ENCODE peak calls at places on chromosomes 13 and 19, in four cellular contexts. One of them, this sample, is unnamed.

GRCh38 chr19:55641376-55642152 is 762 bp downstream of the ZNF580 start:
- DNase-seq in BJ: no peak
- DNase-seq in stimulated activated CD4-positive, alpha-beta T cell treated with anti-CD3 and anti-CD28 coated beads, Interleukin-4, amount 100 ng/mL, for 1 hour: no peak
- DNase-seq in SK-N-DZ: no peak
- DNase-seq in this sample: no peak

GRCh38 chr13:33272531-33273124 is 12.9 kb downstream of the STARD13 start:
- DNase-seq in BJ: no peak
- DNase-seq in stimulated activated CD4-positive, alpha-beta T cell treated with anti-CD3 and anti-CD28 coated beads, Interleukin-4, amount 100 ng/mL, for 1 hour: no peak
- DNase-seq in SK-N-DZ: no peak
- DNase-seq in this sample: no peak

GRCh38 chr13:107587681-107588080 is 627.7 kb downstream of the LIG4 start:
- DNase-seq in BJ: no peak
- DNase-seq in stimulated activated CD4-positive, alpha-beta T cell treated with anti-CD3 and anti-CD28 coated beads, Interleukin-4, amount 100 ng/mL, for 1 hour: no peak
- DNase-seq in SK-N-DZ: no peak
- DNase-seq in this sample: no peak

GRCh38 chr19:7706662-7707454 is 4.9 kb upstream of the FCER2 start:
- DNase-seq in BJ: no peak
- DNase-seq in stimulated activated CD4-positive, alpha-beta T cell treated with anti-CD3 and anti-CD28 coated beads, Interleukin-4, amount 100 ng/mL, for 1 hour: no peak
- DNase-seq in SK-N-DZ: no peak
- DNase-seq in this sample: no peak

GRCh38 chr13:113126265-113127150 is 3.9 kb downstream of the F10 start:
- DNase-seq in BJ: no peak
- DNase-seq in stimulated activated CD4-positive, alpha-beta T cell treated with anti-CD3 and anti-CD28 coated beads, Interleukin-4, amount 100 ng/mL, for 1 hour: no peak
- DNase-seq in SK-N-DZ: no peak
- DNase-seq in this sample: no peak

GRCh38 chr19:33715462-33715861 is 81.2 kb upstream of the KCTD15 start:
- DNase-seq in BJ: no peak
- DNase-seq in stimulated activated CD4-positive, alpha-beta T cell treated with anti-CD3 and anti-CD28 coated beads, Interleukin-4, amount 100 ng/mL, for 1 hour: no peak
- DNase-seq in SK-N-DZ: no peak
- DNase-seq in this sample: no peak

GRCh38 chr19:53272044-53272443 is 4.5 kb upstream of the VN1R4 start:
- DNase-seq in BJ: no peak
- DNase-seq in stimulated activated CD4-positive, alpha-beta T cell treated with anti-CD3 and anti-CD28 coated beads, Interleukin-4, amount 100 ng/mL, for 1 hour: no peak
- DNase-seq in SK-N-DZ: no peak
- DNase-seq in this sample: no peak

GRCh38 chr19:55702131-55702627 is 27.2 kb downstream of the EPN1 start:
- DNase-seq in BJ: no peak
- DNase-seq in stimulated activated CD4-positive, alpha-beta T cell treated with anti-CD3 and anti-CD28 coated beads, Interleukin-4, amount 100 ng/mL, for 1 hour: no peak
- DNase-seq in SK-N-DZ: no peak
- DNase-seq in this sample: peak

GRCh38 chr19:49844138-49844740 is 6.7 kb upstream of the PTOV1 start:
- DNase-seq in BJ: no peak
- DNase-seq in stimulated activated CD4-positive, alpha-beta T cell treated with anti-CD3 and anti-CD28 coated beads, Interleukin-4, amount 100 ng/mL, for 1 hour: no peak
- DNase-seq in SK-N-DZ: no peak
- DNase-seq in this sample: no peak

GRCh38 chr13:29677627-29678026 is 82.1 kb upstream of the SLC7A1 start:
- DNase-seq in BJ: no peak
- DNase-seq in stimulated activated CD4-positive, alpha-beta T cell treated with anti-CD3 and anti-CD28 coated beads, Interleukin-4, amount 100 ng/mL, for 1 hour: no peak
- DNase-seq in SK-N-DZ: no peak
- DNase-seq in this sample: no peak

GRCh38 chr13:30905932-30906383 is at the start of gene MEDAG:
- DNase-seq in BJ: no peak
- DNase-seq in stimulated activated CD4-positive, alpha-beta T cell treated with anti-CD3 and anti-CD28 coated beads, Interleukin-4, amount 100 ng/mL, for 1 hour: no peak
- DNase-seq in SK-N-DZ: no peak
- DNase-seq in this sample: no peak

GRCh38 chr19:53980553-53981407 is 10.7 kb upstream of the CACNG6 start:
- DNase-seq in BJ: no peak
- DNase-seq in stimulated activated CD4-positive, alpha-beta T cell treated with anti-CD3 and anti-CD28 coated beads, Interleukin-4, amount 100 ng/mL, for 1 hour: no peak
- DNase-seq in SK-N-DZ: peak
- DNase-seq in this sample: peak

GRCh38 chr13:106986033-106986484 is 418.1 kb upstream of the ARGLU1 start:
- DNase-seq in BJ: peak
- DNase-seq in stimulated activated CD4-positive, alpha-beta T cell treated with anti-CD3 and anti-CD28 coated beads, Interleukin-4, amount 100 ng/mL, for 1 hour: no peak
- DNase-seq in SK-N-DZ: no peak
- DNase-seq in this sample: no peak

GRCh38 chr13:23579072-23579885 is 9.1 kb downstream of the TNFRSF19 start:
- DNase-seq in BJ: no peak
- DNase-seq in stimulated activated CD4-positive, alpha-beta T cell treated with anti-CD3 and anti-CD28 coated beads, Interleukin-4, amount 100 ng/mL, for 1 hour: peak
- DNase-seq in SK-N-DZ: peak
- DNase-seq in this sample: peak

GRCh38 chr19:44803442-44804428 is 5.2 kb upstream of the BCAM start:
- DNase-seq in BJ: no peak
- DNase-seq in stimulated activated CD4-positive, alpha-beta T cell treated with anti-CD3 and anti-CD28 coated beads, Interleukin-4, amount 100 ng/mL, for 1 hour: no peak
- DNase-seq in SK-N-DZ: no peak
- DNase-seq in this sample: no peak

GRCh38 chr13:66805657-66806056 is 424.5 kb downstream of the PCDH9 start:
- DNase-seq in BJ: no peak
- DNase-seq in stimulated activated CD4-positive, alpha-beta T cell treated with anti-CD3 and anti-CD28 coated beads, Interleukin-4, amount 100 ng/mL, for 1 hour: no peak
- DNase-seq in SK-N-DZ: no peak
- DNase-seq in this sample: no peak

GRCh38 chr19:10365518-10365917 is 14.9 kb downstream of the TYK2 start:
- DNase-seq in BJ: no peak
- DNase-seq in stimulated activated CD4-positive, alpha-beta T cell treated with anti-CD3 and anti-CD28 coated beads, Interleukin-4, amount 100 ng/mL, for 1 hour: no peak
- DNase-seq in SK-N-DZ: no peak
- DNase-seq in this sample: peak

GRCh38 chr19:38793186-38793585 is 4.2 kb downstream of the LGALS7B start:
- DNase-seq in BJ: no peak
- DNase-seq in stimulated activated CD4-positive, alpha-beta T cell treated with anti-CD3 and anti-CD28 coated beads, Interleukin-4, amount 100 ng/mL, for 1 hour: no peak
- DNase-seq in SK-N-DZ: no peak
- DNase-seq in this sample: no peak

GRCh38 chr13:105510363-105510762 is 1025.1 kb downstream of the EFNB2 start:
- DNase-seq in BJ: no peak
- DNase-seq in stimulated activated CD4-positive, alpha-beta T cell treated with anti-CD3 and anti-CD28 coated beads, Interleukin-4, amount 100 ng/mL, for 1 hour: no peak
- DNase-seq in SK-N-DZ: no peak
- DNase-seq in this sample: no peak

GRCh38 chr19:31220540-31220939 is 128.7 kb downstream of the TSHZ3 start:
- DNase-seq in BJ: no peak
- DNase-seq in stimulated activated CD4-positive, alpha-beta T cell treated with anti-CD3 and anti-CD28 coated beads, Interleukin-4, amount 100 ng/mL, for 1 hour: no peak
- DNase-seq in SK-N-DZ: peak
- DNase-seq in this sample: peak

GRCh38 chr13:90447735-90448103 is 899.8 kb upstream of the MIR17HG start:
- DNase-seq in BJ: peak
- DNase-seq in stimulated activated CD4-positive, alpha-beta T cell treated with anti-CD3 and anti-CD28 coated beads, Interleukin-4, amount 100 ng/mL, for 1 hour: no peak
- DNase-seq in SK-N-DZ: no peak
- DNase-seq in this sample: no peak

GRCh38 chr19:19399733-19400438 is 5.6 kb upstream of the GATAD2A start:
- DNase-seq in BJ: no peak
- DNase-seq in stimulated activated CD4-positive, alpha-beta T cell treated with anti-CD3 and anti-CD28 coated beads, Interleukin-4, amount 100 ng/mL, for 1 hour: no peak
- DNase-seq in SK-N-DZ: no peak
- DNase-seq in this sample: no peak

GRCh38 chr13:24631922-24632321 is 48.3 kb upstream of the ATP12A start:
- DNase-seq in BJ: no peak
- DNase-seq in stimulated activated CD4-positive, alpha-beta T cell treated with anti-CD3 and anti-CD28 coated beads, Interleukin-4, amount 100 ng/mL, for 1 hour: no peak
- DNase-seq in SK-N-DZ: no peak
- DNase-seq in this sample: no peak

GRCh38 chr13:73879346-73880020 is 254.7 kb downstream of the KLF12 start:
- DNase-seq in BJ: no peak
- DNase-seq in stimulated activated CD4-positive, alpha-beta T cell treated with anti-CD3 and anti-CD28 coated beads, Interleukin-4, amount 100 ng/mL, for 1 hour: no peak
- DNase-seq in SK-N-DZ: no peak
- DNase-seq in this sample: no peak

GRCh38 chr13:75872970-75873369 is 236.8 kb downstream of the LMO7 start:
- DNase-seq in BJ: no peak
- DNase-seq in stimulated activated CD4-positive, alpha-beta T cell treated with anti-CD3 and anti-CD28 coated beads, Interleukin-4, amount 100 ng/mL, for 1 hour: no peak
- DNase-seq in SK-N-DZ: no peak
- DNase-seq in this sample: no peak

GRCh38 chr13:26067601-26068000 is 15.8 kb upstream of the SHISA2 start:
- DNase-seq in BJ: no peak
- DNase-seq in stimulated activated CD4-positive, alpha-beta T cell treated with anti-CD3 and anti-CD28 coated beads, Interleukin-4, amount 100 ng/mL, for 1 hour: no peak
- DNase-seq in SK-N-DZ: no peak
- DNase-seq in this sample: no peak

GRCh38 chr13:33213797-33214196 is 71.8 kb downstream of the STARD13 start:
- DNase-seq in BJ: no peak
- DNase-seq in stimulated activated CD4-positive, alpha-beta T cell treated with anti-CD3 and anti-CD28 coated beads, Interleukin-4, amount 100 ng/mL, for 1 hour: no peak
- DNase-seq in SK-N-DZ: no peak
- DNase-seq in this sample: no peak

GRCh38 chr13:97285221-97285955 is 63.3 kb downstream of the MBNL2 start:
- DNase-seq in BJ: no peak
- DNase-seq in stimulated activated CD4-positive, alpha-beta T cell treated with anti-CD3 and anti-CD28 coated beads, Interleukin-4, amount 100 ng/mL, for 1 hour: no peak
- DNase-seq in SK-N-DZ: no peak
- DNase-seq in this sample: no peak

GRCh38 chr19:13051581-13052165 is 51.0 kb downstream of the LYL1 start:
- DNase-seq in BJ: no peak
- DNase-seq in stimulated activated CD4-positive, alpha-beta T cell treated with anti-CD3 and anti-CD28 coated beads, Interleukin-4, amount 100 ng/mL, for 1 hour: peak
- DNase-seq in SK-N-DZ: peak
- DNase-seq in this sample: peak

GRCh38 chr13:62014299-62014698 is 598.6 kb upstream of the PCDH20 start:
- DNase-seq in BJ: no peak
- DNase-seq in stimulated activated CD4-positive, alpha-beta T cell treated with anti-CD3 and anti-CD28 coated beads, Interleukin-4, amount 100 ng/mL, for 1 hour: no peak
- DNase-seq in SK-N-DZ: peak
- DNase-seq in this sample: no peak

GRCh38 chr13:36673838-36674326 is at the start of gene SERTM1:
- DNase-seq in BJ: no peak
- DNase-seq in stimulated activated CD4-positive, alpha-beta T cell treated with anti-CD3 and anti-CD28 coated beads, Interleukin-4, amount 100 ng/mL, for 1 hour: no peak
- DNase-seq in SK-N-DZ: peak
- DNase-seq in this sample: no peak

GRCh38 chr13:113991191-113991669 is 17.4 kb upstream of the C13orf46 start:
- DNase-seq in BJ: no peak
- DNase-seq in stimulated activated CD4-positive, alpha-beta T cell treated with anti-CD3 and anti-CD28 coated beads, Interleukin-4, amount 100 ng/mL, for 1 hour: no peak
- DNase-seq in SK-N-DZ: no peak
- DNase-seq in this sample: no peak

GRCh38 chr19:46492841-46493235 is 2.8 kb downstream of the PNMA8B start:
- DNase-seq in BJ: no peak
- DNase-seq in stimulated activated CD4-positive, alpha-beta T cell treated with anti-CD3 and anti-CD28 coated beads, Interleukin-4, amount 100 ng/mL, for 1 hour: no peak
- DNase-seq in SK-N-DZ: no peak
- DNase-seq in this sample: no peak

GRCh38 chr13:36453518-36453917 is 21.2 kb downstream of the CCNA1 start:
- DNase-seq in BJ: no peak
- DNase-seq in stimulated activated CD4-positive, alpha-beta T cell treated with anti-CD3 and anti-CD28 coated beads, Interleukin-4, amount 100 ng/mL, for 1 hour: no peak
- DNase-seq in SK-N-DZ: no peak
- DNase-seq in this sample: no peak

GRCh38 chr19:13986348-13986904 is 19.7 kb downstream of the RFX1 start:
- DNase-seq in BJ: no peak
- DNase-seq in stimulated activated CD4-positive, alpha-beta T cell treated with anti-CD3 and anti-CD28 coated beads, Interleukin-4, amount 100 ng/mL, for 1 hour: peak
- DNase-seq in SK-N-DZ: peak
- DNase-seq in this sample: no peak

GRCh38 chr13:79463604-79464003 is 17.4 kb upstream of the NDFIP2 start:
- DNase-seq in BJ: no peak
- DNase-seq in stimulated activated CD4-positive, alpha-beta T cell treated with anti-CD3 and anti-CD28 coated beads, Interleukin-4, amount 100 ng/mL, for 1 hour: no peak
- DNase-seq in SK-N-DZ: no peak
- DNase-seq in this sample: no peak

GRCh38 chr19:46610851-46611770 is 10.0 kb downstream of the CALM3 start:
- DNase-seq in BJ: no peak
- DNase-seq in stimulated activated CD4-positive, alpha-beta T cell treated with anti-CD3 and anti-CD28 coated beads, Interleukin-4, amount 100 ng/mL, for 1 hour: no peak
- DNase-seq in SK-N-DZ: no peak
- DNase-seq in this sample: no peak

GRCh38 chr13:50424993-50425392 is 409.7 kb downstream of the KCNRG start:
- DNase-seq in BJ: no peak
- DNase-seq in stimulated activated CD4-positive, alpha-beta T cell treated with anti-CD3 and anti-CD28 coated beads, Interleukin-4, amount 100 ng/mL, for 1 hour: no peak
- DNase-seq in SK-N-DZ: no peak
- DNase-seq in this sample: no peak

GRCh38 chr13:82654851-82655517 is 1227.3 kb downstream of the SLITRK1 start:
- DNase-seq in BJ: peak
- DNase-seq in stimulated activated CD4-positive, alpha-beta T cell treated with anti-CD3 and anti-CD28 coated beads, Interleukin-4, amount 100 ng/mL, for 1 hour: no peak
- DNase-seq in SK-N-DZ: no peak
- DNase-seq in this sample: no peak

GRCh38 chr19:51181377-51181912 is 39.3 kb downstream of the SIGLEC7 start:
- DNase-seq in BJ: no peak
- DNase-seq in stimulated activated CD4-positive, alpha-beta T cell treated with anti-CD3 and anti-CD28 coated beads, Interleukin-4, amount 100 ng/mL, for 1 hour: no peak
- DNase-seq in SK-N-DZ: no peak
- DNase-seq in this sample: no peak